ENCODE peak calls at places on chromosomes 1 and 21, in five cellular contexts. W is choroid plexus epithelial cell, Y is pancreas, Q is GM13976, N is GM06990. R is an unnamed sample.
A peak's percentile ranks its signal among the peaks of the same experiment; 100 is the strongest.

GRCh38 chr1:44853201-44853600 is 10.1 kb upstream of the PTCH2 start:
- DNase-seq in W (no peak), Y (no peak), Q (no peak), N (no peak), R (no peak)

GRCh38 chr1:204844326-204844725 is 26.3 kb upstream of the NFASC start:
- DNase-seq in W (no peak), Y (no peak), Q (no peak), N (no peak), R (no peak)

GRCh38 chr1:226532553-226532952 is 16.0 kb upstream of the STUM start:
- DNase-seq in W (no peak), Y (no peak), Q (no peak), N (no peak), R (no peak)

GRCh38 chr1:109274533-109275476 is 8.1 kb downstream of the PSRC1 start:
- DNase-seq in W (peak; percentile 80), Y (peak; percentile 28), Q (no peak), N (no peak), R (no peak)

GRCh38 chr1:11833497-11833896 is 14.1 kb downstream of the NPPA start:
- DNase-seq in W (no peak), Y (no peak), Q (no peak), N (no peak), R (no peak)

GRCh38 chr1:3023994-3024393 is 2.7 kb downstream of the ACTRT2 start:
- DNase-seq in W (no peak), Y (no peak), Q (no peak), N (no peak), R (no peak)

GRCh38 chr1:78633209-78633608 is 13.0 kb downstream of the IFI44L start:
- DNase-seq in W (no peak), Y (no peak), Q (no peak), N (no peak), R (no peak)

GRCh38 chr1:177927021-177927596 is 42.7 kb downstream of the SEC16B start:
- DNase-seq in W (peak; percentile 85), Y (no peak), Q (no peak), N (no peak), R (no peak)

GRCh38 chr1:166730299-166730888 is 108.9 kb upstream of the POGK start:
- DNase-seq in W (peak; percentile 3), Y (no peak), Q (no peak), N (peak; percentile 3), R (no peak)

GRCh38 chr1:32208891-32209309 is at the start of gene DCDC2B:
- DNase-seq in W (peak; percentile 59), Y (peak; percentile 86), Q (no peak), N (no peak), R (no peak)

GRCh38 chr1:21335750-21336168 is 45.5 kb upstream of the ECE1 start:
- DNase-seq in W (no peak), Y (peak; percentile 66), Q (no peak), N (no peak), R (no peak)

GRCh38 chr1:179599623-179600249 is 8.1 kb downstream of the TDRD5 start:
- DNase-seq in W (peak; percentile 47), Y (no peak), Q (no peak), N (no peak), R (no peak)

GRCh38 chr1:198273901-198274300 is 117.1 kb downstream of the NEK7 start:
- DNase-seq in W (no peak), Y (no peak), Q (no peak), N (no peak), R (no peak)

GRCh38 chr1:168202941-168203654 is 22.7 kb upstream of the SFT2D2 start:
- DNase-seq in W (peak; percentile 92), Y (no peak), Q (no peak), N (no peak), R (no peak)

GRCh38 chr1:156676820-156677615 is at the start of gene NES:
- DNase-seq in W (peak; percentile 56), Y (no peak), Q (no peak), N (no peak), R (no peak)

GRCh38 chr1:32066489-32066873 is 6.3 kb upstream of the TMEM39B start:
- DNase-seq in W (peak; percentile 66), Y (no peak), Q (peak; percentile 41), N (no peak), R (no peak)

GRCh38 chr1:29500651-29501050 is 264.3 kb downstream of the PTPRU start:
- DNase-seq in W (no peak), Y (no peak), Q (no peak), N (no peak), R (no peak)

GRCh38 chr1:105137543-105138444 is 1388.1 kb downstream of the AMY1C start:
- DNase-seq in W (no peak), Y (peak; percentile 19), Q (peak; percentile 33), N (peak; percentile 0), R (peak; percentile 18)

GRCh38 chr1:169392406-169392805 is 24.4 kb downstream of the BLZF1 start:
- DNase-seq in W (no peak), Y (no peak), Q (no peak), N (no peak), R (no peak)

GRCh38 chr1:207001492-207002245 is 30.9 kb downstream of the C1orf116 start:
- DNase-seq in W (no peak), Y (no peak), Q (no peak), N (no peak), R (no peak)

GRCh38 chr21:41678016-41678935 is 88.6 kb downstream of the RIPK4 start:
- DNase-seq in W (no peak), Y (peak; percentile 77), Q (no peak), N (no peak), R (no peak)

GRCh38 chr21:25967566-25968438 is 202.8 kb downstream of the APP start:
- DNase-seq in W (peak; percentile 62), Y (no peak), Q (peak; percentile 58), N (peak; percentile 30), R (peak; percentile 43)

GRCh38 chr1:25194576-25195020 is 37.7 kb downstream of the SYF2 start:
- DNase-seq in W (no peak), Y (no peak), Q (no peak), N (no peak), R (no peak)

GRCh38 chr1:185156321-185156853 is 366 bp downstream of the TRMT1L start:
- DNase-seq in W (no peak), Y (peak; percentile 75), Q (no peak), N (no peak), R (no peak)

DNA sequence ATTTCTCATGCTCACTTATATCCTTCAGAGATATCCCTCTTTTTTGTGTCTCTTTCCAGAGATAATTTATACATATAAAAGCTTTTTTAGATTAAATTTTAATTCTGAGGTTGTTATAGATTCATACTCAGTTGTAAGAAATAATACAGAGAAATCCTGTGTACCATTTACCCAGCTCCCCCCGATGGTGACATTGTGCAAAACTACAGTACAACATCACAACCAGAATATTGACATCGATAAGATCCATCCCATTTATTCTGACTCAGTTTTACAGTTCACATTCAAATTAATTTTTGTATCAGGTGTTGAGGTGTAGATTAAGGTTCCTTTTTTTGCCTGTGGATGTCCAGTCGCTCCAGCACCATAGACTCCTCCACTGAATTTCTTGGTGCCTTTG is 14.3 kb downstream of the DMRTB1 start:
- DNase-seq in W (peak; percentile 51), Y (no peak), Q (no peak), N (no peak), R (no peak)
- TF ChIP-seq CTCF in W (peak; percentile 57), Y (no peak), Q (no peak), N (no peak), R (no peak)

GRCh38 chr1:229888561-229889001 is 178.5 kb upstream of the GALNT2 start:
- DNase-seq in W (no peak), Y (no peak), Q (no peak), N (no peak), R (no peak)

GRCh38 chr1:229886636-229887035 is 180.4 kb upstream of the GALNT2 start:
- DNase-seq in W (no peak), Y (no peak), Q (peak; percentile 1), N (no peak), R (no peak)

GRCh38 chr1:229888157-229888556 is 178.9 kb upstream of the GALNT2 start:
- DNase-seq in W (no peak), Y (no peak), Q (no peak), N (no peak), R (no peak)

GRCh38 chr1:229885568-229886495 is 181.2 kb upstream of the GALNT2 start:
- DNase-seq in W (no peak), Y (no peak), Q (peak; percentile 6), N (no peak), R (no peak)

DNA sequence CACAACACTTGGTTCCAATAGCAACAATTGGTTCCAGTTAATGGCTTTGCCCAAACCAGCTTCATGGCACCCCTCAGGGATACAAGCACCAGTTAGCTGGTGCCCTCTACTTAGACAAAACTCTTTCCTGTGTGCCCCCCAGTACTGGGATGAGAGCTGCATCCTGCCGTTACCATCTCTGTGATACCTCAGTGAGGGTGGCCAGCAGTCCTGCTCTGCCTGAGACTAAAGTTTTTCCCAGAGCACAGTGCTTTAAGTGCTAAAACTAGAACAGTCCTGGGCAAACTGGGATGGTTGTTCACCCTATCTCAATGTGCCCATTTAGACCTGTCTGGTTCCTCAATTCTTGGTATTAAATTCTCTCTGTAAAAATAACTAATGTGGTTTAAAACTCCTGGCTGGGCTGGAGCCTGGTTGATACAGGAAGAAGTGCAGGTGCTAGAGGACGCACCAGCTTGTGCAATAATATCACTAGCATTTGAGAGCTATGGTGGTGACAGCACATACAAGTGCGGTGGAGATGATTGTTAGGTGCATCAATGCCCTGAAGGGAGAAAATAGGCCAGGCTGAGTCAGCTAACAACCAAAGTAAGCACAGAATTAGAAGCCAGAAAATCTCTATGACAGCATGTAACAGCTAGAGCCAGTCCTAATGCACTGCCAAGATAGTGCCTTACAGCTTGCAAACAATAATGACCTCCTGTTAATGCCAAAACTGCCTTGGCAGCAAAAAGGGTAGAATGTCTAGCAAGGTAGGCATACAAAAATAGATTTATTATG is 179.8 kb upstream of the GALNT2 start:
- DNase-seq in W (no peak), Y (no peak), Q (no peak), N (no peak), R (no peak)
- TF ChIP-seq CTCF in W (no peak), Y (no peak), Q (no peak), N (no peak), R (no peak)

GRCh38 chr1:38870996-38871395 is 2.2 kb downstream of the MYCBP start:
- DNase-seq in W (no peak), Y (no peak), Q (no peak), N (no peak), R (no peak)

GRCh38 chr1:38872401-38873026 is 634 bp downstream of the MYCBP start:
- DNase-seq in W (peak; percentile 44), Y (no peak), Q (peak; percentile 52), N (no peak), R (peak; percentile 47)

GRCh38 chr1:38875811-38876210 is 2.7 kb upstream of the MYCBP start:
- DNase-seq in W (no peak), Y (no peak), Q (no peak), N (no peak), R (no peak)

GRCh38 chr1:38873027-38873969 is at the start of gene MYCBP:
- DNase-seq in W (peak; percentile 97), Y (peak; percentile 96), Q (peak; percentile 99), N (peak; percentile 98), R (peak; percentile 99)
- TF ChIP-seq CTCF in W (no peak), Y (no peak), Q (no peak), N (no peak), R (no peak)

GRCh38 chr1:182301026-182301436 is 90.6 kb downstream of the GLUL start:
- DNase-seq in W (no peak), Y (no peak), Q (no peak), N (no peak), R (no peak)

GRCh38 chr1:182303778-182304177 is 87.8 kb downstream of the GLUL start:
- DNase-seq in W (no peak), Y (no peak), Q (no peak), N (peak; percentile 18), R (peak; percentile 34)

GRCh38 chr1:182301467-182302198 is 90.0 kb downstream of the GLUL start:
- DNase-seq in W (peak; percentile 35), Y (no peak), Q (no peak), N (no peak), R (no peak)

GRCh38 chr1:182305861-182306260 is 85.7 kb downstream of the GLUL start:
- DNase-seq in W (no peak), Y (no peak), Q (no peak), N (no peak), R (no peak)

GRCh38 chr1:182304218-182305016 is 87.2 kb downstream of the GLUL start:
- DNase-seq in W (no peak), Y (no peak), Q (no peak), N (no peak), R (no peak)
- TF ChIP-seq CTCF in W (no peak), Y (no peak), Q (no peak), N (no peak), R (no peak)